ENCODE peak calls at places on chromosome 17, in seven cellular contexts. P, L, Y, I, U, T and S are unnamed samples. For H3K27me3, the result is how much of the 10 kb centered on the place peaks cover.

GRCh38 chr17:76725580-76726230 is 701 bp downstream of the JMJD6 start:
- DNase-seq in Y (peak), I (peak), P (peak), U (peak), L (peak), T (peak), S (peak)

GRCh38 chr17:59783221-59784016 is 76.0 kb downstream of the VMP1 start:
- DNase-seq in L (peak), I (no peak), P (no peak), T (no peak), Y (no peak), U (no peak), S (no peak)

GRCh38 chr17:1241904-1242303 is 28.3 kb upstream of the BHLHA9 start:
- DNase-seq in I (no peak), U (no peak), P (no peak), Y (peak), L (no peak), T (no peak), S (no peak)

GRCh38 chr17:58083491-58084316 is 485 bp downstream of the DYNLL2 start:
- DNase-seq in U (peak), I (peak), T (no peak), P (peak), L (peak), Y (peak), S (no peak)

GRCh38 chr17:61048398-61049106 is 351.1 kb upstream of the TBX2 start:
- DNase-seq in Y (no peak), P (no peak), L (no peak), T (no peak), U (no peak), I (no peak), S (no peak)

GRCh38 chr17:74552037-74552436 is 6.1 kb upstream of the CD300C start:
- DNase-seq in P (no peak), L (no peak), T (no peak), I (no peak), Y (no peak), U (no peak), S (no peak)

GRCh38 chr17:80569936-80570335 is 25.3 kb downstream of the RPTOR start:
- DNase-seq in T (no peak), Y (no peak), P (no peak), U (no peak), L (no peak), I (no peak), S (no peak)

GRCh38 chr17:57448288-57449283 is 192.3 kb downstream of the MSI2 start:
- DNase-seq in I (no peak), P (no peak), Y (peak), U (no peak), L (no peak), T (no peak), S (no peak)

GRCh38 chr17:80761421-80761871 is 216.8 kb downstream of the RPTOR start:
- DNase-seq in Y (peak), I (no peak), U (no peak), T (no peak), L (peak), P (no peak), S (no peak)

GRCh38 chr17:59791603-59792457 is 84.4 kb downstream of the VMP1 start:
- DNase-seq in L (no peak), Y (no peak), I (no peak), T (no peak), P (no peak), U (no peak), S (no peak)

GRCh38 chr17:292016-292415 is 60.6 kb downstream of the RPH3AL start:
- DNase-seq in U (no peak), I (no peak), T (no peak), L (no peak), Y (peak), P (no peak), S (no peak)

GRCh38 chr17:76395980-76396379 is 11.6 kb downstream of the SPHK1 start:
- DNase-seq in T (no peak), L (no peak), Y (peak), U (no peak), P (no peak), I (no peak), S (no peak)

GRCh38 chr17:51703364-51704341 is 443.3 kb downstream of the UTP18 start:
- DNase-seq in T (no peak), P (peak), U (no peak), Y (peak), L (no peak), I (peak), S (peak)

GRCh38 chr17:62704381-62704971 is 77.0 kb downstream of the MRC2 start:
- DNase-seq in P (no peak), U (peak), Y (peak), I (peak), T (no peak), L (no peak), S (no peak)

GRCh38 chr17:418421-418751 is 65.8 kb upstream of the RPH3AL start:
- DNase-seq in T (no peak), P (no peak), L (peak), Y (no peak), I (no peak), U (no peak), S (no peak)

GRCh38 chr17:48615212-48615962 is at the start of gene HOXB8:
- DNase-seq in I (peak), T (no peak), Y (no peak), L (no peak), P (no peak), U (no peak), S (no peak)

GRCh38 chr17:48616719-48617514 is 1.8 kb upstream of the HOXB8 start:
- DNase-seq in U (no peak), T (no peak), P (no peak), I (no peak), Y (no peak), L (no peak), S (no peak)

GRCh38 chr17:48617515-48618365 is 2.6 kb upstream of the HOXB8 start:
- DNase-seq in T (no peak), U (no peak), Y (no peak), I (peak), L (no peak), P (no peak), S (no peak)

GRCh38 chr17:48614904-48615211 is 234 bp downstream of the HOXB8 start:
- DNase-seq in L (no peak), P (no peak), T (no peak), I (no peak), U (no peak), Y (no peak), S (no peak)

DNA sequence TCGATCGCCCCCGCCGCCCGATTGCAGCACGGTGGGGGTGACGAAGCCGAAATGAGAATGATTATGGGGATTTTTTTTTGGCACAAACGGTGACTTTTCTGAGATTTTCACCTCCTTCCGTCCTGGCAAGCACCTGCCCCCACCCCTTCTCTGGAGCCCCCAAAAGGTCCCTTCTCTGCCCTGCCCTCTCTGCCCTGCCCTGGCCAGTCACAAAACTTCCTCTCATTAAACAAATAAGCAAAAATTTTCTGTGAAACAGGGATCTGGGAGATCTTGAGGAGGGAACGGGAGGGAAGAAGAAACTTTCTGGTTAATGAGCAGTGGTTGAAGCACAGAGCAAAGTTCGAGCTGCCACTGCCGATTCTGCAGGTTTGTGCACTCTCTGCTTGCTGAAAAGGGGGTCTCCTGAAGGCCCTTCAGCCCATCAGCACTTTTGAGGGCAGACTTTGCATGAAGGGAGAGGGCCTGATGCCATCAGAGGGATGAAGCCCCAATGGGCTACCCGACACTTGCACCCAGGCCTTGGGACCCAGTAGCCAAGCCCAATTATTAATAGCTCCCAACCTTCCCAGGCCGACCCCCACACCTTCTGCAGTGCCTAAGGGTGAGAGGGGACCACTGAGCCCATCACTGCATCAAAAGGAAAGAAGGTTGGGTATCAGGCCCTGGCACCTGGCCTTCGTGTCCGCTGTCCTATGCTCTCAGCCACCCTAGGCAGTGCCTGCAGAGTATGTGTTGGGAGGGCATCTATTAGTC is 1.0 kb upstream of the HOXB8 start:
- DNase-seq in I (no peak), L (no peak), P (no peak), Y (no peak), U (no peak), T (no peak), S (no peak)
- H3K27me3 ChIP-seq in I (under half), L (under half), P (half or more), Y (half or more), U (under half), T (under half), S (under half)

GRCh38 chr17:45917081-45917480 is 22.7 kb downstream of the MAPT start:
- DNase-seq in P (no peak), Y (no peak), T (no peak), L (no peak), I (no peak), U (no peak), S (no peak)
- H3K27me3 ChIP-seq in P (under half), Y (under half), T (under half), L (under half), I (under half), U (under half), S (under half)

DNA sequence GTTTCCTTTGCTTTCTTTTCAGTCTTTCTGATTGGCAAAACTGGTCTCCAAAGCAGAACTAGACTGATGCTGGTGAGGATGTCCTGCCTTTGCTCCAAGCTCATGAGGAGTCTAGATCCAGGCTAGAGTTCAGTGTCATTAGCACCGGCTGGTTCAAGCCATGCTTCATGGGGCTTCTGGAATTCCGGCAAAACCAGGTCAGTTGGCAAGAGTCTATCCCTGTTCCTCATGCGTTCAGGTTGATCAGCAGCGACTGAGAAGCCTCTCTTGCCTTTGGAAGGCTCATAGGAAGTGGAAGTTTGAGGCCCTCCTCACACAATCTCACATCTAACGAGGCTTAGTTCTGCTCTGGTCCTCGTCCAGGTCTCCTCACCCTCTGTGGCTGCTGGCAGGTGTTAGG is 194.3 kb downstream of the HS3ST3A1 start:
- DNase-seq in T (no peak), Y (no peak), L (no peak), P (no peak), U (no peak), I (no peak), S (no peak)
- H3K27me3 ChIP-seq in T (under half), Y (under half), L (under half), P (under half), U (under half), I (under half), S (under half)

DNA sequence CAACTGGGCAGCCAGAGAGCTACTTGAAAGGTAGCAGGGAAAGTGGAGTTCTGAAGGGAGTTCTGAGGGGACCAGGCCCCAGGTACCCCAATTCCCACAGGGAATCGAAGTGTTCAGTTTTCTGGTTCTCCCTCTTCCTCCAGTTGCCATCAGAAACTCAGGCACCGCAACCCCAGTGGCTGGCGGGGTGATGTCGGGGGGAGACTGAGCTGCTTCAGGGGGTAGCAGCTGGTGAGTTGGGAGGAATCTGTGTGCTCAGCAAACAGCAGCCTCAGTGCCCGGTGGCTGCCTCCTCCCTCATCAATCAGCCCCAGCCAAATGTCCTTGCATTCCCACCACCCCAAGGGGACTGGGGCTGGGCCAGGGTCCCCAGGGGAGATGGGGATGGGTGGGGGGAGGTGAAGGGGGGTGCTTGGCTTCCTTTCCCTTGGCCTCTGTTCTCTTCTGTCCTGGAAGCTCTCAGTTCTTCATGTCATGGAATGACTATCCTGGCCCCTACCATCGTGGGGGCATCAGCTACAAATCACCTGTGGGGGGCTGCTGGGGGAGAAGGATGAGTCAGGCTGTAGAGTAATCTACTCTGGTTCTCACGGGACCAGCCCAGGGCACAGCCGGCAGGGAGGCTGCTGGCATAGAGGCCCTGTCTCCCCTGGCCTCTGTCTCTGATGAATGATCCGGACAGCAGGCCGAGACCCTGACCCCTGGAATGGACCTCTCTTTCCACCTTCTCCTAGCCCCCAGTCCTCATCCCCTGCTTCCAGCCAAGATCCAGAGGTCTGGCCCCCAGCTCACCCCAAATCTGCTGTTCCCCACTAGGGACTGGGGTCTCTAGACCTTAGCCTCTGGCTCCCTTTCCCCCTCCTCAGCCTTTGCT is 2.6 kb upstream of the DNAH2 start:
- DNase-seq in P (no peak), Y (peak), T (no peak), I (no peak), U (no peak), L (no peak), S (no peak)
- H3K27me3 ChIP-seq in P (half or more), Y (half or more), T (under half), I (under half), U (under half), L (under half), S (under half)